ENCODE peak calls at places on chromosomes 11 and 22, in six cellular contexts. T is heart right ventricle, G is right atrium auricular region, Y is spleen, N is Peyer's patch, X is lower lobe of right lung. D is an unnamed sample.

GRCh38 chr22:19410941-19411689 is 20.4 kb downstream of the HIRA start:
- DNase-seq in Y (no peak), N (no peak), X (no peak), G (no peak), T (no peak), D (no peak)

GRCh38 chr11:37946155-37946766 is 1348.2 kb upstream of the RAG2 start:
- DNase-seq in T (no peak), N (no peak), X (no peak), Y (no peak), G (no peak), D (no peak)

GRCh38 chr11:12287009-12287373 is 90.4 kb upstream of the PARVA start:
- DNase-seq in G (peak; percentile 65), X (no peak), T (no peak), Y (no peak), N (no peak), D (peak; percentile 85)

GRCh38 chr11:32884770-32885384 is 7.7 kb upstream of the QSER1 start:
- DNase-seq in Y (no peak), N (no peak), G (no peak), T (no peak), X (no peak), D (no peak)

GRCh38 chr11:118448294-118448693 is 12.0 kb downstream of the KMT2A start:
- DNase-seq in T (no peak), N (no peak), G (no peak), Y (no peak), X (no peak), D (no peak)

GRCh38 chr11:30281476-30282288 is 41.2 kb upstream of the ARL14EP start:
- DNase-seq in X (no peak), Y (peak; percentile 72), G (no peak), N (no peak), T (no peak), D (no peak)

GRCh38 chr11:90176069-90176468 is 41.6 kb downstream of the NAALAD2 start:
- DNase-seq in T (no peak), G (no peak), X (no peak), N (no peak), Y (no peak), D (no peak)

GRCh38 chr11:34560511-34560910 is 46.9 kb upstream of the ELF5 start:
- DNase-seq in T (no peak), N (no peak), G (no peak), Y (no peak), X (no peak), D (no peak)

GRCh38 chr11:61411589-61411988 is 18.2 kb downstream of the CPSF7 start:
- DNase-seq in G (no peak), Y (no peak), N (no peak), X (no peak), T (no peak), D (no peak)

GRCh38 chr22:50713008-50713385 is 25.0 kb upstream of the ACR start:
- DNase-seq in T (no peak), Y (peak; percentile 70), G (no peak), N (no peak), X (peak; percentile 14), D (peak; percentile 58)

GRCh38 chr11:2213890-2214526 is 42.4 kb upstream of the TH start:
- DNase-seq in T (no peak), Y (peak; percentile 56), N (no peak), X (no peak), G (peak; percentile 46), D (peak; percentile 37)

GRCh38 chr11:103881518-103882070 is 154.8 kb upstream of the DDI1 start:
- DNase-seq in Y (no peak), N (no peak), G (no peak), T (no peak), X (no peak), D (no peak)

GRCh38 chr11:99015634-99016454 is 4.9 kb upstream of the CNTN5 start:
- DNase-seq in X (no peak), T (no peak), N (no peak), Y (no peak), G (no peak), D (no peak)

GRCh38 chr11:35927730-35928129 is 16.1 kb upstream of the LDLRAD3 start:
- DNase-seq in X (peak; percentile 84), G (peak; percentile 68), Y (peak; percentile 77), T (no peak), N (no peak), D (peak; percentile 86)

DNA sequence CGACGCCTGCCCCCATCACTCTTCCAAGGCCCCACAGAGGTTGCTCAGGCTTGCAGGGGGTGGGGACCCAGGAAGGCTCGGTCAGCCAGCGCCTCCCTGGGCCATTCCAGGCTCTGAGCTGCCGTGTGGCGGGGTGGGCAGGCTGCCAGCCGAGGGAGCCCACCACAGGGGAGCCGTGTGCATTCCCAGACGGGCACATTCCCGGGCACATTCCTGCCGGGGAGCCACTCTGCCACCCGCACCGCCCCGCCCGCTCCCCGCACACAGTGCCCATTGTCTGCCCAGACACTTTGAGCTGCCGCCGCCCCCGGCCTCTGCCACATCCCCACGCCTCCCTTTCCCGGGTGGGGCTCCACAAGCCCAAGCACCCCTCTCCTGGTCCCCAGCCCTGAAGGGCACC is 27.4 kb downstream of the RPL3 start:
- DNase-seq in T (no peak), Y (no peak), G (no peak), N (no peak), X (no peak), D (peak; percentile 89)
- H3K4me3 ChIP-seq in T (no peak overlapping the region), Y (no peak overlapping the region), G (no peak overlapping the region), N (no peak overlapping the region), X (no peak overlapping the region), D (no peak overlapping the region)

GRCh38 chr11:67349927-67350465 is 3.4 kb downstream of the POLD4 start:
- DNase-seq in G (no peak), Y (no peak), T (no peak), X (no peak), N (no peak), D (no peak)
- TF ChIP-seq CTCF in G (no peak), Y (no peak), T (no peak), X (no peak), N (no peak), D (no peak)

GRCh38 chr22:30325724-30326703 is 727 bp downstream of the TBC1D10A start:
- DNase-seq in X (no peak), T (peak; percentile 35), N (peak; percentile 57), G (no peak), Y (no peak), D (peak; percentile 81)
- H3K4me1 ChIP-seq in X (peaks cover 57% of the 10 kb centered on the region), T (peaks cover 45% of the 10 kb centered on the region), N (no peaks in the 10 kb centered on the region), G (peaks cover 55% of the 10 kb centered on the region), Y (peaks cover 53% of the 10 kb centered on the region), D (peaks cover 37% of the 10 kb centered on the region)

DNA sequence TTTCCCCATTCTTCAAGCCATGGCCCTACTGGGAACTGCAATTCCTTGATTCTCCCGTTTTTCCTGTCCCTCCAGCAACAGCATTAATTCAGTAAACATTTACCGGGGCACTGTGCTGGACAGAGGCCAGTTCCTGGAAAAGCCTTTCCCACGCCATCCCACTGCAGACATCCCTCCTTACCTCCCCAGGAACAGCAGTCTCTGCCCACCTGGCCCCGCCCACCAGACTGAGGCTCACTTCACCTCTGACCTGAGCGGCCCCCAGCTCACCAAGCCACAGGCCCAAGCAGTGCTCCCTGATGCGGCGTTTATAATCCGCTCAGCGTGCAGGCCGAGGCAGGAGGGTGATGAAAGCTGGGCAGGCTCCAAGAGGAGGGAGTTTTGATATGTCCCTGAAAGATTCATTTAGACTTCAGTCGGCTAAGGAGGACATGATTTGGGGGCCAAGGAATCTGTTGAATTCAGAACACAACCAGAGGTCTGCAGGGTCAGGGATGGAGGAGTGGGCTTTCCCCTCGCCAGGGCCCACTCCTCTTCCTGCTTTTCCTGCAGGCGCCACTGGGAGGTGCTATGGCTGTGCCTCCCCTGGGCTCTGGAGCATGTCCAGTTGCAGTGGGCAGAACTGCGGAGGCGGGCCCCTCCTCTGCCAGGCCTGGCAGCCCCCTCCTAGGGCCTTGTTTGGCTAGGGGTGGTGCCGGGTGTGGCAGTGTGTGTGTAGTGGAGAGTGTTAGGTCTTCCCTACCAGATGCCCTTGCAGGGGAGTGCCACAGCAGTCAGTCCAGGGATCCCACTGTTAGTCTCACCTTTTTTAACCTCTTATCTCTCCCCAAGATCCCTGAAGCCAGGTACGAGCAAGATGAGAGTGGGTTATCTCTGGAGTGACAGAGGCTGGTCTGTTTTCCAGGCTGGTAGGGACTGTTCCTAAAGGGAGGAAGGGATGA is 1.4 kb upstream of the TAGLN start:
- DNase-seq in X (peak; percentile 47), G (no peak), T (no peak), N (peak; percentile 74), Y (no peak), D (peak; percentile 86)
- H3K4me3 ChIP-seq in X (no peak overlapping the region), G (peak overlapping the region; percentile 62), T (peak overlapping the region; percentile 60), N (no peak overlapping the region), Y (no peak overlapping the region), D (peak overlapping the region; percentile 8)

GRCh38 chr22:37253164-37253660 is 9.1 kb upstream of the RAC2 start:
- DNase-seq in N (peak; percentile 3), T (no peak), X (no peak), Y (no peak), G (no peak), D (no peak)
- TF ChIP-seq CTCF in N (no peak), T (no peak), X (no peak), Y (no peak), G (no peak), D (no peak)

D was measured in kidney.